ENCODE peak calls at places on chromosomes 16 and 17, in eight cellular contexts. E is BE2C, I is RWPE1, H is neural crest cell, N is lower leg skin, O is GM12878, A is left ventricle myocardium inferior, V is lower lobe of right lung. U is an unnamed sample.

GRCh38 chr16:82063456-82064082 is 28.5 kb downstream of the HSD17B2 start:
- DNase-seq in E (no peak), I (no peak), H (no peak), N (no peak), O (no peak), A (no peak), V (no peak), U (no peak)

GRCh38 chr17:71224824-71225575 is 895.8 kb upstream of the SOX9 start:
- DNase-seq in E (peak), I (no peak), H (no peak), N (no peak), O (no peak), A (no peak), V (no peak), U (no peak)

GRCh38 chr17:6019959-6020358 is 50.2 kb upstream of the WSCD1 start:
- DNase-seq in E (no peak), I (no peak), H (no peak), N (no peak), O (no peak), A (no peak), V (no peak), U (no peak)

GRCh38 chr17:18087610-18088491 is at the start of gene DRG2:
- DNase-seq in E (peak), I (peak), H (peak), N (peak), O (peak), A (peak), V (peak), U (peak)

GRCh38 chr17:37322826-37323561 is 52.8 kb upstream of the C17orf78 start:
- DNase-seq in E (no peak), I (no peak), H (no peak), N (no peak), O (no peak), A (no peak), V (no peak), U (no peak)

GRCh38 chr17:64083571-64084085 is 46.3 kb downstream of the ERN1 start:
- DNase-seq in E (no peak), I (no peak), H (no peak), N (no peak), O (no peak), A (no peak), V (no peak), U (no peak)

GRCh38 chr17:51641999-51642398 is 381.7 kb downstream of the UTP18 start:
- DNase-seq in E (no peak), I (no peak), H (no peak), N (no peak), O (no peak), A (no peak), V (no peak), U (no peak)

GRCh38 chr17:17422641-17423040 is 54.2 kb upstream of the MED9 start:
- DNase-seq in E (no peak), I (no peak), H (no peak), N (no peak), O (no peak), A (peak), V (no peak), U (no peak)

GRCh38 chr17:32445976-32446375 is 1.7 kb downstream of the PSMD11 start:
- DNase-seq in E (no peak), I (no peak), H (no peak), N (no peak), O (no peak), A (no peak), V (no peak), U (no peak)

GRCh38 chr16:65789546-65789945 is 576.9 kb upstream of the CDH5 start:
- DNase-seq in E (peak), I (no peak), H (no peak), N (no peak), O (no peak), A (no peak), V (no peak), U (no peak)

GRCh38 chr17:35981908-35982330 is 622 bp upstream of the CCL16 start:
- DNase-seq in E (no peak), I (no peak), H (no peak), N (no peak), O (no peak), A (no peak), V (no peak), U (peak)

GRCh38 chr16:88697116-88697830 is 8.9 kb downstream of the RNF166 start:
- DNase-seq in E (no peak), I (no peak), H (no peak), N (no peak), O (no peak), A (no peak), V (no peak), U (no peak)

GRCh38 chr17:60704170-60704569 is 26.5 kb downstream of the BCAS3 start:
- DNase-seq in E (no peak), I (no peak), H (no peak), N (no peak), O (no peak), A (no peak), V (no peak), U (no peak)

GRCh38 chr17:69508814-69509213 is 94.3 kb downstream of the MAP2K6 start:
- DNase-seq in E (no peak), I (no peak), H (no peak), N (no peak), O (no peak), A (no peak), V (no peak), U (no peak)

GRCh38 chr17:49548506-49549310 is 27.0 kb upstream of the NXPH3 start:
- DNase-seq in E (peak), I (no peak), H (no peak), N (no peak), O (no peak), A (peak), V (no peak), U (peak)

GRCh38 chr17:18182978-18183333 is 672 bp upstream of the ALKBH5 start:
- DNase-seq in E (peak), I (peak), H (peak), N (peak), O (no peak), A (peak), V (peak), U (peak)

GRCh38 chr16:25006504-25007055 is 8.6 kb downstream of the ARHGAP17 start:
- DNase-seq in E (peak), I (no peak), H (no peak), N (no peak), O (no peak), A (no peak), V (no peak), U (no peak)

GRCh38 chr16:48101069-48101674 is 54.6 kb downstream of the ABCC12 start:
- DNase-seq in E (no peak), I (peak), H (no peak), N (no peak), O (peak), A (no peak), V (no peak), U (no peak)

GRCh38 chr17:4898351-4898750 is 985 bp upstream of the C17orf107 start:
- DNase-seq in E (no peak), I (no peak), H (no peak), N (no peak), O (no peak), A (no peak), V (no peak), U (no peak)

GRCh38 chr17:2023692-2024571 is 1.2 kb downstream of the RTN4RL1 start:
- DNase-seq in E (no peak), I (peak), H (no peak), N (no peak), O (no peak), A (no peak), V (peak), U (peak)

GRCh38 chr17:42485680-42486079 is 27.0 kb downstream of the ATP6V0A1 start:
- DNase-seq in E (no peak), I (no peak), H (no peak), N (no peak), O (no peak), A (no peak), V (no peak), U (no peak)

GRCh38 chr17:21164226-21165019 is 37.7 kb downstream of the DHRS7B start:
- DNase-seq in E (no peak), I (no peak), H (no peak), N (no peak), O (no peak), A (no peak), V (no peak), U (no peak)

GRCh38 chr16:52812945-52813556 is 239.6 kb downstream of the CHD9NB start:
- DNase-seq in E (no peak), I (peak), H (no peak), N (no peak), O (no peak), A (no peak), V (no peak), U (no peak)

GRCh38 chr16:88049020-88049419 is 97.8 kb downstream of the BANP start:
- DNase-seq in E (no peak), I (no peak), H (no peak), N (no peak), O (no peak), A (peak), V (no peak), U (no peak)

GRCh38 chr16:88747588-88748301 is 37.3 kb downstream of the PIEZO1 start:
- DNase-seq in E (no peak), I (peak), H (no peak), N (no peak), O (no peak), A (no peak), V (no peak), U (no peak)

GRCh38 chr17:61496174-61496956 is 44.1 kb downstream of the TBX4 start:
- DNase-seq in E (no peak), I (no peak), H (no peak), N (no peak), O (no peak), A (no peak), V (no peak), U (no peak)

GRCh38 chr17:72566671-72567484 is 446.1 kb downstream of the SOX9 start:
- DNase-seq in E (no peak), I (no peak), H (no peak), N (no peak), O (no peak), A (no peak), V (no peak), U (no peak)

GRCh38 chr17:75640556-75641119 is 7.4 kb downstream of the SMIM5 start:
- DNase-seq in E (no peak), I (no peak), H (no peak), N (no peak), O (no peak), A (no peak), V (no peak), U (no peak)

GRCh38 chr17:2551493-2551892 is 39.8 kb upstream of the METTL16 start:
- DNase-seq in E (no peak), I (no peak), H (no peak), N (no peak), O (no peak), A (no peak), V (no peak), U (peak)

GRCh38 chr17:42608692-42609181 is 437 bp downstream of the RETREG3 start:
- DNase-seq in E (no peak), I (no peak), H (peak), N (no peak), O (no peak), A (peak), V (peak), U (no peak)

GRCh38 chr17:18858567-18859245 is 775 bp downstream of the PRPSAP2 start:
- DNase-seq in E (no peak), I (no peak), H (no peak), N (no peak), O (no peak), A (no peak), V (no peak), U (no peak)

GRCh38 chr17:43842975-43843325 is 4.0 kb upstream of the CD300LG start:
- DNase-seq in E (no peak), I (no peak), H (no peak), N (no peak), O (no peak), A (no peak), V (no peak), U (no peak)

GRCh38 chr17:41885733-41886132 is 20.5 kb upstream of the KLHL11 start:
- DNase-seq in E (peak), I (no peak), H (peak), N (no peak), O (no peak), A (no peak), V (no peak), U (no peak)

GRCh38 chr16:90019543-90020259 is 445 bp upstream of the DBNDD1 start:
- DNase-seq in E (peak), I (no peak), H (no peak), N (no peak), O (no peak), A (no peak), V (peak), U (peak)

DNA sequence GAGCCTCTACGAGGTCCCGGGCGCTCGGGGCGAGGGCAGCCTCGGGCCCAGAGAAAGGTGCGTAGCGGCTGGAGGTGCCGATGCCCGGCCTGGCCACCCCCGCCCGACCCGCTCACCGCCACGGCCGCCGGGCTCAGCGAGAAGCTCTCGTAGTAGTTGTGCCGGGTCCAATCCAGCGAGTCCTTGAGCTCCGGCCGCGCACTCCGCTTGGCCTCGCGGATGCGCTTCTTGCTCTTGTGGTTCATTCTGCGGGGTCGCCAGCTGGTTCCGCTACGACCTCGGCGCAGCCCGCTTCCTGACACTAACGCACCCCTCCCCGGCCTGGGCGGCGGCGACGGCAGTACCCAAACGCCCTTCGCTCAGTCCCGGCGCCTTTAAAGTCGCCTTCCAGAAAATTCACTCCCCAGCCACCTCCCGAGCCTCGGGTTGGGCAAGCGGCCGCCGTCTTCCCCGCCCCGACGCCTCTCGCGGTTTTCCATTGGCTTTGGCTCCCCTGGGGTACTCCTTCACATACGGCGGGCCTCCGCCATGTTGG is at the start of gene JMJD6:
- DNase-seq in E (peak), I (peak), H (peak), N (peak), O (peak), A (peak), V (peak), U (peak)
- TF ChIP-seq CTCF in E (no peak), I (no peak), H (no peak), N (no peak), O (no peak), A (no peak), V (no peak), U (no peak)

GRCh38 chr16:3590736-3591435 is 13.7 kb upstream of the NLRC3 start:
- DNase-seq in E (no peak), I (peak), H (no peak), N (no peak), O (no peak), A (no peak), V (peak), U (no peak)

GRCh38 chr16:3591436-3591803 is 14.2 kb upstream of the NLRC3 start:
- DNase-seq in E (no peak), I (no peak), H (no peak), N (no peak), O (no peak), A (no peak), V (no peak), U (no peak)

GRCh38 chr16:3592559-3592958 is 15.4 kb upstream of the NLRC3 start:
- DNase-seq in E (no peak), I (no peak), H (no peak), N (no peak), O (no peak), A (peak), V (no peak), U (no peak)

GRCh38 chr16:3589991-3590701 is 12.9 kb upstream of the NLRC3 start:
- DNase-seq in E (no peak), I (no peak), H (no peak), N (no peak), O (no peak), A (no peak), V (no peak), U (no peak)

DNA sequence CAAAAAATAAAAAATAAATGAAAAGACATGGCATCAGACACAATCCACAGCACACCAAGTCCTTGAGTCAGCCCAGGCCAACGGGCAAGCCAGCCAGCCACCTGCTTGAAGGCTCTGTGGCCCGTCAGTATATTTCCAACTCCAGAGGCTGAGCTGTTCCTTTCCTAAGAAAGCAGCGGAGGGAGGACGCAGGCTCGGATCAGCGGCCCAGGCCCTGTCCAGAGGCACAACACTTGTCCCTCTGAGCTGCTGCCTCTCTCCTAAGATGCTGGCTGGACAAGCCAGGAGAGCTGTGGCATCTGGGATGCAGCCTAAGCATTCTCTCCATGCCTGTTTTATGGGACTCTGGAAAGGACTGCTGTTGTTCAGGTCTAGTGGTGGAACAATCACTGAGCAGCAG is 14.8 kb upstream of the NLRC3 start:
- DNase-seq in E (no peak), I (no peak), H (no peak), N (no peak), O (no peak), A (no peak), V (no peak), U (no peak)
- TF ChIP-seq CTCF in E (no peak), I (no peak), H (no peak), N (no peak), O (no peak), A (no peak), V (no peak), U (no peak)

GRCh38 chr17:27471321-27472269 is 15.3 kb downstream of the KSR1 start:
- DNase-seq in E (no peak), I (peak), H (no peak), N (no peak), O (peak), A (no peak), V (no peak), U (no peak)
- TF ChIP-seq CTCF in E (no peak), I (no peak), H (no peak), N (no peak), O (no peak), A (no peak), V (no peak), U (no peak)

DNA sequence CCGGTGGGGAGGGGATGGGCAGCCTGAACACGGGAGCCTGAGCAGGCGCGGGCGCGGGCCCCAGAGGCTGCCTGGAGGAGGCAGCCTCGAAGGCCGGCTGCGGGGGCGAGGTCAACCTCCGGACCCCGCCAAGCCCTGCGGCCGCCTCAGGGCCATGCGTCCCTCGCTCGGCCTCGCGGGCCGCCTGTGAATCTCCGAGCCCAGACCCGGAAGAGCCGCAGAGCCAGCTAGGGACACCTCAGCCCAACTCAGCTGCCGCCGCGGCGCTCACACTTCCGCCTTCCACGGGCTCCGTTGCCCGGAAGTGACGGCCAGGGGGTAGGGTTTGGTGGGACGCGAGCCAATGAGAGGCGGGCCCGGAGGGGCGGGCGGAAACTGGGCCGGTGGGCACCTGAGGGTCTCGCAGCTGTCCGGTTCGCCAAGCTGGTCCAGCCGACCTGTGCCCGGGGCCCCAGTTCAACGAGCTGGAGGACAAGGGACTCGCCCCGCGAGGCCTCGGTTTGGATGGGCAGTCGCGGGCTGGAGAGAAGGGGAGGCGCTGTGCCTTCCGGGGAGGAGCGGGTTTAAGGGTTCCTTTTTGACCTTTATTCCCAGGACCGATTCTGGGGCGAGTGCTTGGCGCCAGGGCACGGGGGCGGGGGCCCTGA is at the start of gene SLC38A10:
- DNase-seq in E (peak), I (peak), H (peak), N (peak), O (peak), A (peak), V (peak), U (peak)
- TF ChIP-seq CTCF in E (no peak), I (no peak), H (no peak), N (no peak), O (no peak), A (no peak), V (no peak), U (no peak)

GRCh38 chr16:21301168-21301894 is 23.2 kb upstream of the CRYM start:
- DNase-seq in E (peak), I (peak), H (peak), N (peak), O (peak), A (peak), V (peak), U (peak)
- TF ChIP-seq CTCF in E (no peak), I (peak), H (peak), N (peak), O (peak), A (peak), V (peak), U (no peak)

DNA sequence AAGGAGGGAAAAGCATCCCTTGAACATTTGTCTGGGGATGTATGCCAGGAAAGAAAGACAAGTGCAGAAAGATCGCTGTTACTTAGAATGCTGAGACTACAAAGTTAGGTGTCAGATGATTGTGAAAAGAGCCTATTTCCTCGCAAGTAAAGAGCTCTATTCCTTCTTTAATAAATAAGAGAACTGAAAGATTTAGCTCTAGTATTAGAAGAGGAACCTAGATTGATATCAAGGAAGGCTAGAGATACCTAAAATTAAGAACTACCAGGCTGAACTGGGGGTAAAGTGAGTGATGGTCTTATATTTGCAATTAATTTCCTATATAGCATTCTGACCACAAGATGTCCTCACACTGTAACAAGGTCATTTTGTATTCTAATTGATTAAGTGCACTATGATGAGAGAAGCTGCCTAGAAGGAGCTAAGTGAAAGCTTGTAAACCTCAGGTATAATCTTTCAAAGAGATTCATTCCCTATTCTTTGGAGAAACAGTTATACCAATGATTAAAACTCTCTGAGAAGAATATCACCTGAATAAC is 62.3 kb downstream of the SSH2 start:
- DNase-seq in E (no peak), I (no peak), H (no peak), N (no peak), O (no peak), A (no peak), V (no peak), U (no peak)
- TF ChIP-seq CTCF in E (peak), I (peak), H (peak), N (no peak), O (no peak), A (peak), V (peak), U (no peak)

DNA sequence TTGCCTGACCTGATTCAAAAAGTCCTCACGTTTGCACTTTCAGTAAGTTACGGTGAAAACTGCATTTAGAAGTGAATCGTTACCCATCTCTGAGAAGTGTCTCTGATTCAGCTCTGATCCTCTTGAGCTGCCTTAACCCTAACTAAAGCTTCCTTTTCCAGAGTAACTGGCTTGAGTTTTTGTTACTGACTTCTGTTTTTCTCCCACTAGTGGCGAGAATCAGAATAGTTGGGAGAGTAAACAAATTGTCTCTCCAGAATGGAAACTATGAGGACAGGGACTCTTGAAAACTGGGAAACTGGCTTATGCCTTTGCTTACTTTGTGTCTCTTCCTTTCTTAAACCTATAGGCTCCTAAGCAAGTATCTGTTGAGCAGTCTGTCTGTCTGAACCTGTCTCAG is 31.3 kb upstream of the KPNB1 start:
- DNase-seq in E (no peak), I (no peak), H (no peak), N (no peak), O (no peak), A (no peak), V (no peak), U (peak)
- TF ChIP-seq CTCF in E (peak), I (peak), H (peak), N (no peak), O (no peak), A (peak), V (no peak), U (peak)

U was measured in endothelial cell.